ENCODE peak calls at places on chromosome 6, in eight cellular contexts. U is psoas muscle, S is AG10803, T is MCF 10A, N is fibroblast of pulmonary artery, E is HFFc6, G is cardiac fibroblast, D is AG09309. A is an unnamed sample.

GRCh38 chr6:48825501-48826317 is 637.3 kb downstream of the MMUT start:
- DNase-seq in E (peak), G (peak), D (no peak), S (no peak), U (no peak), T (peak), N (peak), A (no peak)

GRCh38 chr6:118377711-118378414 is 170.2 kb upstream of the PLN start:
- DNase-seq in U (peak), D (no peak), G (no peak), T (no peak), N (no peak), S (no peak), E (no peak), A (no peak)

GRCh38 chr6:45554596-45554995 is 176.9 kb upstream of the SUPT3H start:
- DNase-seq in S (no peak), D (no peak), U (no peak), T (no peak), N (no peak), E (no peak), G (no peak), A (no peak)

GRCh38 chr6:3768502-3768901 is 17.0 kb upstream of the PXDC1 start:
- DNase-seq in S (no peak), E (no peak), T (no peak), U (no peak), G (no peak), D (no peak), N (no peak), A (no peak)

GRCh38 chr6:169035381-169036280 is 218.0 kb downstream of the THBS2 start:
- DNase-seq in G (peak), U (no peak), E (peak), S (peak), T (peak), N (peak), D (peak), A (peak)

GRCh38 chr6:168678588-168678987 is 237.6 kb downstream of the SMOC2 start:
- DNase-seq in T (no peak), E (no peak), N (no peak), D (no peak), U (no peak), S (no peak), G (no peak), A (no peak)

GRCh38 chr6:157760589-157761330 is 62.3 kb upstream of the SNX9 start:
- DNase-seq in U (no peak), S (peak), G (peak), T (peak), N (peak), D (peak), E (peak), A (peak)

GRCh38 chr6:74431873-74432272 is 735.9 kb downstream of the CD109 start:
- DNase-seq in S (no peak), U (no peak), N (no peak), E (peak), T (no peak), G (no peak), D (no peak), A (no peak)

GRCh38 chr6:113654396-113654795 is 202.7 kb upstream of the MARCKS start:
- DNase-seq in S (peak), E (peak), U (peak), N (peak), G (peak), D (no peak), T (peak), A (no peak)

GRCh38 chr6:162856885-162857284 is 129.1 kb downstream of the PACRG start:
- DNase-seq in E (peak), D (peak), G (peak), S (peak), N (peak), T (peak), U (no peak), A (peak)

GRCh38 chr6:104711371-104711770 is 148.3 kb downstream of the HACE1 start:
- DNase-seq in G (peak), T (peak), U (no peak), N (peak), E (peak), D (peak), S (peak), A (peak)

GRCh38 chr6:122753688-122754056 is 25.8 kb upstream of the FABP7 start:
- DNase-seq in N (no peak), S (peak), E (peak), G (peak), U (no peak), T (no peak), D (no peak), A (peak)

GRCh38 chr6:165804331-165805066 is 141.5 kb upstream of the PDE10A start:
- DNase-seq in T (no peak), U (no peak), S (peak), D (no peak), E (no peak), G (peak), N (peak), A (no peak)

GRCh38 chr6:108968325-108968724 is 120.1 kb downstream of the ARMC2 start:
- DNase-seq in E (no peak), G (no peak), U (no peak), S (no peak), T (no peak), D (no peak), N (no peak), A (no peak)

GRCh38 chr6:36753671-36754485 is 56.3 kb downstream of the RAB44 start:
- DNase-seq in N (no peak), T (no peak), E (peak), D (no peak), U (no peak), S (no peak), G (no peak), A (no peak)

GRCh38 chr6:106300020-106300772 is 25.4 kb downstream of the ATG5 start:
- DNase-seq in T (no peak), N (no peak), S (no peak), U (no peak), D (no peak), G (no peak), E (no peak), A (no peak)

GRCh38 chr6:159890802-159891201 is at the start of gene MAS1:
- DNase-seq in D (no peak), S (no peak), G (no peak), N (no peak), U (no peak), E (no peak), T (no peak), A (no peak)

GRCh38 chr6:124881898-124882579 is 80.2 kb upstream of the RNF217 start:
- DNase-seq in T (peak), D (no peak), U (no peak), S (peak), E (peak), N (peak), G (peak), A (no peak)

GRCh38 chr6:62615366-62616015 is 329.5 kb upstream of the KHDRBS2 start:
- DNase-seq in U (no peak), T (peak), E (no peak), D (no peak), N (no peak), G (no peak), S (no peak), A (no peak)

GRCh38 chr6:87714093-87714809 is 12.2 kb upstream of the AKIRIN2 start:
- DNase-seq in U (no peak), N (peak), D (no peak), S (peak), G (peak), T (peak), E (peak), A (no peak)

GRCh38 chr6:107179004-107179403 is 63.7 kb upstream of the BEND3 start:
- DNase-seq in U (no peak), G (peak), E (peak), T (peak), D (no peak), S (no peak), N (peak), A (peak)

GRCh38 chr6:148426317-148426977 is 83.8 kb downstream of the SASH1 start:
- DNase-seq in T (no peak), E (no peak), G (no peak), D (no peak), N (peak), U (no peak), S (no peak), A (no peak)

GRCh38 chr6:90123796-90124195 is 172.8 kb downstream of the BACH2 start:
- DNase-seq in S (no peak), E (no peak), G (no peak), D (no peak), T (peak), U (no peak), N (no peak), A (no peak)

GRCh38 chr6:42451146-42451594 is 556 bp downstream of the TRERF1 start:
- DNase-seq in U (no peak), E (peak), S (no peak), D (no peak), T (no peak), N (no peak), G (no peak), A (no peak)

GRCh38 chr6:64679411-64679810 is 1027.6 kb downstream of the EYS start:
- DNase-seq in U (no peak), T (no peak), N (peak), E (no peak), S (no peak), G (peak), D (no peak), A (no peak)

GRCh38 chr6:35544748-35545361 is 32.2 kb upstream of the TULP1 start:
- DNase-seq in T (peak), S (no peak), U (no peak), N (no peak), E (no peak), D (no peak), G (no peak), A (no peak)

GRCh38 chr6:83505376-83505775 is 7.0 kb upstream of the PRSS35 start:
- DNase-seq in S (no peak), G (peak), T (no peak), E (no peak), D (no peak), N (no peak), U (no peak), A (no peak)

DNA sequence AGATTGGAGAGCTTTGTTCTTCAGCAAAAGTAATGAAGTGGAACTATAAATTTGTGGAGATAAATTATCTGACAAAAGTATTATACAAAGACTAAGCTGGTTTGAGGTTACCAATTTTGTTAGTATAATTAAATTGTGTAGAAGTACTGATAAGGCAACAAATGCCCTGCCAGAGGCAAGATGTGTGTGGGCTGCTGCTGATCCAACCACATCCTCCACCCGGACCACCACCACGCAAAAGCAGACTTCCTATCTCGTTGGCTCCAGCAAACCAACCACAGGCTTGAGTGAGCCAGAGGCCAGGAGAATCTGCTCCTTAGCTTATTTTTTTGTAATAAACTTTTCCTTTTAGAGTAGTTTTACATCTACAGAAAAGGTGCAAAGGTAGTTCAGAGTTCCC is 1.1 kb upstream of the MYLK4 start:
- DNase-seq in S (no peak), N (no peak), E (no peak), T (no peak), G (no peak), U (no peak), D (no peak), A (no peak)
- TF ChIP-seq CTCF in S (no peak), N (no peak), E (no peak), T (no peak), G (no peak), U (no peak), D (no peak), A (no peak)

DNA sequence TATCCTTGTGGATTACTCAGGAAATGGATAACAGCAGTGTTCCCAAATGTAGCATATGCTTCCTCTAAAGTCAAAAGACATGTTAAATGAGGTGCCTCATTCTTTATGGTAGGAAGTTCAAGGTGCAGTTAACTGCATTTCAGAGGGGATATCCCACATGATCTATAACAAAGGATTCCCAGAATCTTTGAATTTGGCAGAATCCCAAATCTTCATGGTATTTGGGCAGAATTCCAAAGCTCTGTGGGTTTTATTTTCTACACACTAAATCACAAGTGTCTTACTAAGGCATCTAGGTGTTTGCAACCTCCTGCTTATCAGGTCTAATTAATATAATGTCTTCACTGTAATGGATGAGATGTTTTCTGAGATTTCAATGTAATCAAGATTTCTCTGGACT is 364.3 kb upstream of the MAN1A1 start:
- DNase-seq in S (no peak), G (peak), N (no peak), D (no peak), U (no peak), E (no peak), T (peak), A (no peak)
- TF ChIP-seq CTCF in S (no peak), G (no peak), N (no peak), D (no peak), U (no peak), E (no peak), T (no peak), A (no peak)

DNA sequence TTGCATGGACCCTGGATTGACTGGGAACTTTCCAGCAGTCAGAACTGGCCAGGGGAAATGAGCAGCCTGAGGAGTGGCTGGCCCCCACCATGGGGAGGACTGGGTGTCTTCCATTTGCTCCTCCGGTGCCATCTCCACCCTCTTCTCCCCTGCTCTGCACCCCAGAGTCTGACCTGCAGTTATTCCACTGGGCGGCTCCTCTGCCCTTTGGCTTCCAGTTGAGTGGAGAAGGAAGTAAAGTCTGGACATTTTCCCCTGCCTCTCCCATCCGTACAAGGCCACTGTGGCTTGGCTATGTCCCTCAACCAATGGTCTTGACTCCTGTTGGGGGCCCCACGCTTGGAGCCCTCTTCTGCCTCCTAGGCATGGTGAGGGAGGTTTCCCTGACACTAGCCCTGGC is 47.9 kb upstream of the NEDD9 start:
- DNase-seq in D (no peak), E (no peak), G (no peak), S (no peak), N (no peak), T (no peak), U (no peak), A (no peak)
- TF ChIP-seq CTCF in D (no peak), E (no peak), G (no peak), S (no peak), N (no peak), T (no peak), U (no peak), A (no peak)

GRCh38 chr6:133042550-133043120 is 198.5 kb upstream of the EYA4 start:
- DNase-seq in S (no peak), N (no peak), T (no peak), D (no peak), E (no peak), U (no peak), G (no peak), A (no peak)

GRCh38 chr6:133041020-133041419 is 200.1 kb upstream of the EYA4 start:
- DNase-seq in D (no peak), G (no peak), T (no peak), N (no peak), U (no peak), E (no peak), S (no peak), A (no peak)

GRCh38 chr6:133034509-133035206 is 206.5 kb upstream of the EYA4 start:
- DNase-seq in N (no peak), T (no peak), D (no peak), G (no peak), S (no peak), E (no peak), U (no peak), A (no peak)

GRCh38 chr6:133040025-133040838 is 200.9 kb upstream of the EYA4 start:
- DNase-seq in T (peak), E (no peak), U (no peak), N (peak), D (no peak), G (peak), S (peak), A (peak)
- TF ChIP-seq CTCF in T (peak), E (peak), U (peak), N (peak), D (peak), G (peak), S (peak), A (peak)

GRCh38 chr6:71289802-71290175 is 1.2 kb downstream of the OGFRL1 start:
- DNase-seq in E (no peak), U (no peak), D (no peak), S (no peak), T (no peak), N (no peak), G (no peak), A (no peak)

GRCh38 chr6:71289039-71289801 is 609 bp downstream of the OGFRL1 start:
- DNase-seq in G (peak), T (peak), N (no peak), U (peak), E (no peak), S (peak), D (no peak), A (no peak)

GRCh38 chr6:71287926-71288227 is 734 bp upstream of the OGFRL1 start:
- DNase-seq in U (no peak), D (no peak), G (no peak), T (no peak), N (no peak), E (no peak), S (peak), A (peak)

GRCh38 chr6:71287038-71287437 is 1.6 kb upstream of the OGFRL1 start:
- DNase-seq in U (peak), T (no peak), E (no peak), S (peak), G (peak), D (no peak), N (no peak), A (peak)

GRCh38 chr6:71288228-71289038 is at the start of gene OGFRL1:
- DNase-seq in S (peak), D (no peak), N (peak), T (peak), E (peak), G (peak), U (peak), A (peak)
- TF ChIP-seq CTCF in S (no peak), D (no peak), N (no peak), T (no peak), E (no peak), G (no peak), U (peak), A (no peak)

GRCh38 chr6:12601881-12602280 is 114.7 kb upstream of the PHACTR1 start:
- DNase-seq in D (no peak), S (peak), G (peak), N (peak), E (no peak), U (no peak), T (no peak), A (no peak)

GRCh38 chr6:12605888-12606345 is 110.7 kb upstream of the PHACTR1 start:
- DNase-seq in T (peak), U (no peak), N (peak), D (no peak), G (peak), E (peak), S (peak), A (peak)

GRCh38 chr6:12603711-12604049 is 112.9 kb upstream of the PHACTR1 start:
- DNase-seq in G (no peak), E (no peak), U (no peak), D (no peak), T (no peak), S (no peak), N (no peak), A (no peak)

GRCh38 chr6:12602342-12602741 is 114.2 kb upstream of the PHACTR1 start:
- DNase-seq in U (no peak), E (no peak), T (no peak), G (peak), N (peak), S (peak), D (no peak), A (no peak)

GRCh38 chr6:12602951-12603710 is 113.4 kb upstream of the PHACTR1 start:
- DNase-seq in D (peak), G (peak), E (peak), U (no peak), N (peak), T (peak), S (peak), A (peak)
- TF ChIP-seq CTCF in D (peak), G (peak), E (peak), U (peak), N (peak), T (peak), S (peak), A (peak)

GRCh38 chr6:44269921-44270525 is at the start of gene TMEM151B:
- DNase-seq in S (no peak), N (no peak), D (no peak), E (no peak), U (peak), T (no peak), G (no peak), A (no peak)
- TF ChIP-seq CTCF in S (no peak), N (no peak), D (no peak), E (no peak), U (no peak), T (no peak), G (no peak), A (no peak)

A was measured in AG09319.